ENCODE peak calls at places on chromosomes 2 and 18, in nine cellular contexts. M is spleen, H is K562, A is breast epithelium, R is HCT116, K is prostate gland, Q is endothelial cell of umbilical vein, W is H1, N is HepG2. Z is an unnamed sample. For H3K36me3, the result is how much of the 10 kb centered on the place peaks cover.

GRCh38 chr2:146240376-146240775 is 1604.5 kb upstream of the ACVR2A start:
- DNase-seq in M (no peak), H (no peak), A (no peak), R (no peak), K (no peak), Q (no peak), W (no peak), N (no peak), Z (no peak)

GRCh38 chr18:35024965-35025364 is 16.2 kb upstream of the MAPRE2 start:
- DNase-seq in M (no peak), H (no peak), A (no peak), R (no peak), K (peak), Q (peak), W (no peak), N (peak), Z (peak)

GRCh38 chr2:43285987-43286386 is 59.6 kb upstream of the ZFP36L2 start:
- DNase-seq in M (no peak), H (no peak), A (no peak), R (no peak), K (no peak), Q (no peak), W (no peak), N (peak), Z (no peak)

GRCh38 chr2:44398243-44398897 is 36.6 kb downstream of the CAMKMT start:
- DNase-seq in M (no peak), H (no peak), A (no peak), R (no peak), K (no peak), Q (no peak), W (no peak), N (no peak), Z (no peak)

GRCh38 chr2:234464291-234464645 is 32.6 kb downstream of the ARL4C start:
- DNase-seq in M (no peak), H (no peak), A (no peak), R (no peak), K (no peak), Q (no peak), W (no peak), N (no peak), Z (no peak)

GRCh38 chr18:27184115-27185024 is 738 bp downstream of the CHST9 start:
- DNase-seq in M (peak), H (no peak), A (no peak), R (no peak), K (peak), Q (no peak), W (peak), N (no peak), Z (no peak)

GRCh38 chr2:177553176-177553909 is 160.8 kb downstream of the AGPS start:
- DNase-seq in M (no peak), H (no peak), A (no peak), R (no peak), K (no peak), Q (no peak), W (no peak), N (no peak), Z (no peak)

GRCh38 chr2:219727771-219728429 is 100.5 kb downstream of the SLC4A3 start:
- DNase-seq in M (no peak), H (no peak), A (no peak), R (no peak), K (no peak), Q (no peak), W (no peak), N (no peak), Z (no peak)

GRCh38 chr18:22250591-22250996 is 81.2 kb downstream of the GATA6 start:
- DNase-seq in M (no peak), H (no peak), A (no peak), R (peak), K (no peak), Q (no peak), W (no peak), N (no peak), Z (no peak)

GRCh38 chr2:235008584-235009044 is 56.8 kb downstream of the SH3BP4 start:
- DNase-seq in M (no peak), H (no peak), A (no peak), R (peak), K (peak), Q (no peak), W (no peak), N (peak), Z (no peak)

GRCh38 chr2:58925676-58926081 is 684.6 kb upstream of the FANCL start:
- DNase-seq in M (peak), H (no peak), A (no peak), R (no peak), K (no peak), Q (no peak), W (no peak), N (no peak), Z (no peak)

GRCh38 chr2:38601463-38602135 is 1.1 kb downstream of the HNRNPLL start:
- DNase-seq in M (no peak), H (no peak), A (no peak), R (no peak), K (no peak), Q (peak), W (no peak), N (peak), Z (no peak)

GRCh38 chr2:10558281-10559030 is 110.3 kb upstream of the ODC1 start:
- DNase-seq in M (no peak), H (no peak), A (no peak), R (no peak), K (no peak), Q (no peak), W (no peak), N (no peak), Z (no peak)

GRCh38 chr2:121309801-121310200 is 24.8 kb upstream of the TFCP2L1 start:
- DNase-seq in M (peak), H (peak), A (no peak), R (no peak), K (no peak), Q (peak), W (no peak), N (no peak), Z (peak)

GRCh38 chr2:8481463-8482009 is 200.3 kb upstream of the ID2 start:
- DNase-seq in M (no peak), H (no peak), A (peak), R (no peak), K (no peak), Q (no peak), W (no peak), N (no peak), Z (no peak)

GRCh38 chr2:1701556-1702185 is 42.6 kb downstream of the PXDN start:
- DNase-seq in M (no peak), H (no peak), A (no peak), R (peak), K (no peak), Q (no peak), W (no peak), N (no peak), Z (peak)

GRCh38 chr2:109679627-109680026 is 65.5 kb downstream of the SOWAHC start:
- DNase-seq in M (no peak), H (no peak), A (no peak), R (no peak), K (no peak), Q (no peak), W (no peak), N (no peak), Z (no peak)

GRCh38 chr18:75592527-75592926 is 165.0 kb upstream of the SMIM21 start:
- DNase-seq in M (no peak), H (no peak), A (no peak), R (no peak), K (no peak), Q (no peak), W (no peak), N (no peak), Z (no peak)

GRCh38 chr2:218421027-218421426 is 2.1 kb downstream of the VIL1 start:
- DNase-seq in M (no peak), H (no peak), A (no peak), R (no peak), K (no peak), Q (no peak), W (no peak), N (no peak), Z (no peak)

GRCh38 chr2:52931660-52932059 is 835.9 kb upstream of the CHAC2 start:
- DNase-seq in M (no peak), H (no peak), A (no peak), R (no peak), K (no peak), Q (no peak), W (no peak), N (no peak), Z (no peak)

GRCh38 chr2:8676191-8676914 is 5.5 kb upstream of the ID2 start:
- DNase-seq in M (peak), H (no peak), A (peak), R (no peak), K (peak), Q (peak), W (peak), N (no peak), Z (peak)

GRCh38 chr2:42372801-42373200 is 11.8 kb upstream of the COX7A2L start:
- DNase-seq in M (no peak), H (no peak), A (no peak), R (no peak), K (no peak), Q (no peak), W (no peak), N (no peak), Z (no peak)

GRCh38 chr2:26946841-26947784 is 23.3 kb upstream of the MAPRE3 start:
- DNase-seq in M (no peak), H (no peak), A (no peak), R (no peak), K (no peak), Q (no peak), W (no peak), N (peak), Z (no peak)

GRCh38 chr2:215780313-215780712 is 233.0 kb downstream of the MREG start:
- DNase-seq in M (no peak), H (no peak), A (no peak), R (no peak), K (no peak), Q (no peak), W (no peak), N (no peak), Z (no peak)

GRCh38 chr2:128754246-128754724 is 435.6 kb upstream of the HS6ST1 start:
- DNase-seq in M (peak), H (no peak), A (no peak), R (no peak), K (no peak), Q (no peak), W (no peak), N (no peak), Z (no peak)

GRCh38 chr2:190585000-190585678 is 50.6 kb upstream of the NEMP2 start:
- DNase-seq in M (no peak), H (no peak), A (no peak), R (no peak), K (no peak), Q (no peak), W (no peak), N (no peak), Z (no peak)

GRCh38 chr2:233385489-233386044 is 31.3 kb downstream of the DGKD start:
- DNase-seq in M (peak), H (no peak), A (no peak), R (no peak), K (no peak), Q (no peak), W (no peak), N (no peak), Z (no peak)

GRCh38 chr2:20148411-20148810 is 76.5 kb downstream of the SDC1 start:
- DNase-seq in M (no peak), H (no peak), A (no peak), R (no peak), K (no peak), Q (no peak), W (no peak), N (no peak), Z (no peak)

GRCh38 chr2:186716899-186717811 is 23.3 kb downstream of the FAM171B start:
- DNase-seq in M (no peak), H (no peak), A (no peak), R (no peak), K (no peak), Q (no peak), W (no peak), N (no peak), Z (no peak)

GRCh38 chr18:30970201-30970816 is 72.2 kb downstream of the DSC3 start:
- DNase-seq in M (no peak), H (no peak), A (no peak), R (peak), K (peak), Q (peak), W (no peak), N (peak), Z (no peak)

GRCh38 chr2:241745276-241745675 is 10.8 kb downstream of the D2HGDH start:
- DNase-seq in M (no peak), H (no peak), A (no peak), R (no peak), K (no peak), Q (no peak), W (no peak), N (no peak), Z (no peak)

GRCh38 chr2:133718688-133719201 is 150.5 kb upstream of the NCKAP5 start:
- DNase-seq in M (no peak), H (no peak), A (no peak), R (no peak), K (no peak), Q (no peak), W (no peak), N (no peak), Z (no peak)

GRCh38 chr18:24368749-24369148 is 28.9 kb downstream of the OSBPL1A start:
- DNase-seq in M (no peak), H (no peak), A (no peak), R (no peak), K (no peak), Q (peak), W (no peak), N (no peak), Z (no peak)

GRCh38 chr2:109173311-109174171 is 44.5 kb downstream of the SH3RF3 start:
- DNase-seq in M (no peak), H (no peak), A (no peak), R (no peak), K (peak), Q (peak), W (no peak), N (no peak), Z (peak)

GRCh38 chr2:216635701-216636541 is 2.7 kb downstream of the IGFBP2 start:
- DNase-seq in M (no peak), H (no peak), A (no peak), R (no peak), K (no peak), Q (no peak), W (peak), N (no peak), Z (no peak)

GRCh38 chr2:23320058-23320457 is 64.9 kb upstream of the KLHL29 start:
- DNase-seq in M (no peak), H (no peak), A (no peak), R (no peak), K (no peak), Q (no peak), W (no peak), N (no peak), Z (no peak)

GRCh38 chr2:157628532-157629415 is at the start of gene ACVR1C:
- DNase-seq in M (peak), H (peak), A (peak), R (peak), K (peak), Q (peak), W (peak), N (peak), Z (peak)

GRCh38 chr2:178008636-178009289 is 63.8 kb downstream of the PDE11A start:
- DNase-seq in M (no peak), H (no peak), A (no peak), R (no peak), K (peak), Q (no peak), W (no peak), N (no peak), Z (peak)

GRCh38 chr2:177329035-177329434 is 63.5 kb upstream of the AGPS start:
- DNase-seq in M (no peak), H (no peak), A (no peak), R (no peak), K (no peak), Q (no peak), W (no peak), N (no peak), Z (no peak)

GRCh38 chr18:54023471-54023870 is 201.0 kb downstream of the MBD2 start:
- DNase-seq in M (no peak), H (no peak), A (no peak), R (no peak), K (no peak), Q (peak), W (no peak), N (no peak), Z (no peak)

DNA sequence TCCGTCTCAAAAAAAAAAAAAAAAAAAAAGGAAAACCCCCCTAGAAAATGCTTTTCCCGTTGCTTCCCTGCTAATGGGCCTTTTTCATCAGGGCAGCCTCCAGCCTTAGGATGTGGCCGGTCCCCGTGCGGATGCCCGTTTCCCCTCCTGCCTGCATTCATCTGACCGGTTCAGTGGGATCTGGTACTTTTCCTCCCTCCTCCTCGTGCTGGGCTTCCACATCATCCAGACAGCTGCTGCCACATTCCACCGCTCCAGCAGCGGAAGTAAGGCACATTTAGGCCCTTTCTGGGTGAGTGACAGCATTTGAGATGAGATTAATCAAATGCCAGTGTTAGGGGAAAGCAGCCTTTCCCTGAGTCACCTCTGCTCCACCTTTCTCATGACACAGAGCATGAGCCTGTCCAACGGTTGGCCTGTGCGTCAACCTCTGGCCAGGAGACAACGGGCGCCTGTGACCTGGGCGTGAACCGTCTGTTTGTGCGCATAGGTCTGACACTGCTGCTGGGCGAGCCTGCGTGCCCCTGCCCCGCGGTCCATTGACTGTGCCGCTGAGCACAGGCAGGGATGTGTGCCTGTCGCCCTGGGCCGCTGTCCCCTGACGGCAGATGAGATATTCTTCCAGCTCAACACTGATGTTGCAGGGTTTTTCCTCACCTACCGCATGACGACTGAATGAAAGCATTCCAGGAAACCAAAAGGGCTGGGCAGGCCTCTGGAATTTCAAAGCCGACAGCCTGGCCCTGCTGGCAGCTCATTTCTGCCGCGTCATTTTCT is 174.0 kb downstream of the TGIF1 start:
- DNase-seq in M (no peak), H (peak), A (peak), R (peak), K (peak), Q (peak), W (peak), N (peak), Z (peak)
- TF ChIP-seq POLR2A in M (no peak), H (peak), A (no peak), R (no peak), K (peak), Q (peak), W (no peak), N (peak), Z (no peak)

GRCh38 chr2:170350929-170351826 is 173.2 kb downstream of the MYO3B start:
- DNase-seq in M (no peak), H (no peak), A (no peak), R (no peak), K (no peak), Q (no peak), W (no peak), N (no peak), Z (no peak)
- TF ChIP-seq POLR2AphosphoS5 in M (no peak), H (no peak), A (no peak), R (no peak), K (no peak), Q (no peak), W (no peak), N (no peak), Z (no peak)

GRCh38 chr2:96137611-96138129 is 632 bp downstream of the ASTL start:
- DNase-seq in M (peak), H (no peak), A (no peak), R (no peak), K (no peak), Q (no peak), W (no peak), N (no peak), Z (no peak)

GRCh38 chr2:96139181-96139758 is 968 bp upstream of the ASTL start:
- DNase-seq in M (peak), H (no peak), A (no peak), R (no peak), K (no peak), Q (no peak), W (no peak), N (no peak), Z (no peak)

GRCh38 chr2:96136123-96136720 is 2.1 kb downstream of the ASTL start:
- DNase-seq in M (no peak), H (no peak), A (no peak), R (no peak), K (no peak), Q (no peak), W (no peak), N (no peak), Z (no peak)

GRCh38 chr2:96140941-96141623 is 2.8 kb upstream of the ASTL start:
- DNase-seq in M (peak), H (no peak), A (no peak), R (no peak), K (no peak), Q (no peak), W (no peak), N (no peak), Z (no peak)

DNA sequence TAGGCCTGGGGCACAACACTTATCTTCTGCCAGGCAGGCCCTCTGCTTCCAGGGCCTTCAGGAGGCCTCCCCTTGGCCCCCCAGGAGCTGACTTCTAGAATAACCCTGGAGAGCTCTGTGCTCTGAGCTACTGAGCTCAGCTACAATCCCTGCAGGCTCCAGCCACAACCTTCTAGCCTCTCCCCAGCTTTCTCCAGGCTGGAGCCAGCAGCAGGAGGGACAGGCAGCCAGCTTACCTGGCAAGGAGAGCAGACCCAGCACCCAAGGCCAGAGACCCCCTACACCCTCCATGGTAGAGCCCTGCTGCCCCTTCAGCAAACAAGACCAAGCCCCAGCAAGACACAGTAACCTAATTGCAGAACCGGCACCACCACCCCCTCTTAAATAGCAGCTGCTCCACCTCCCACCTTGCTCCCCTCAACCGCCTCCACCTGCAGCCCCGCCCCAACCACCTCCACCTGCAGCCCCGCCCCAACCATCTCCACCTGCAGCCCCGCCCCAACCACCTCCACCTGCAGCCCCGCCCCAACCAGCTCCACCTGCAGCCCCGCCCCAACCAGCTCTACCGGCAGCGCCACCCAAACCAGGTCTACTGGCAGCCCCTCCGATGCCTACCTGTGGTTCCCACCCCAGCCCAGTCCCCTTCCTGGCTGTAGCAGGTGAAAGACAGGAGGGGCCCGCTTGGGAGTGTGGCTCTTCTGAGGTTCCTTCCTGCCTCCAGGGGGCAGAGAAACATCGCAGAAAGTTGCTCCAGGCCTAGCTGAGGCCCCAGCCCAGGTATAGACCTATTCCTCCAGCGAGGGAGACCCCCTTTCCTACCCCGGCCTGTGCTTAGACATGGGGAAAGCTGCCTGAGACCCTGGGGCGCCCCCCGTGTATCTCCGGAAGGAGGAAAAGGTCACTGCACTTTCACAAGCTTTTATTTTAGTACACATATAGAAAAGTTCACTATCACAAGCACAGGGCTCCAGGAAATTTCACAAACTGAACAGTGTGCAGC is at the start of gene ASTL:
- DNase-seq in M (peak), H (peak), A (peak), R (no peak), K (no peak), Q (peak), W (peak), N (peak), Z (no peak)
- H3K36me3 ChIP-seq in M (under half), H (under half), A (under half), R (under half), K (under half), Q (under half), W (under half), N (under half), Z (under half)

GRCh38 chr2:239220976-239221375 is 179.8 kb downstream of the HDAC4 start:
- DNase-seq in M (no peak), H (no peak), A (no peak), R (no peak), K (no peak), Q (no peak), W (no peak), N (no peak), Z (peak)
- TF ChIP-seq POLR2A in M (no peak), H (no peak), A (no peak), R (no peak), K (no peak), Q (no peak), W (no peak), N (no peak), Z (no peak)

GRCh38 chr2:205695460-205695979 is 13.2 kb downstream of the NRP2 start:
- DNase-seq in M (no peak), H (no peak), A (no peak), R (no peak), K (no peak), Q (no peak), W (no peak), N (no peak), Z (peak)
- TF ChIP-seq POLR2AphosphoS5 in M (no peak), H (no peak), A (no peak), R (no peak), K (no peak), Q (no peak), W (no peak), N (no peak), Z (peak)

GRCh38 chr2:60484080-60484737 is 69.2 kb downstream of the BCL11A start:
- DNase-seq in M (no peak), H (no peak), A (no peak), R (no peak), K (no peak), Q (no peak), W (no peak), N (peak), Z (no peak)
- H3K36me3 ChIP-seq in M (under half), H (under half), A (under half), R (under half), K (under half), Q (under half), W (under half), N (under half), Z (under half)